ENCODE peak calls at places on chromosomes 5 and 9, in ten cellular contexts. T is fibroblast of pulmonary artery; C is right lobe of liver; F is progenitor cell of endocrine pancreas; L is AG09319; G is PC-3; Z is foreskin fibroblast; H is mucosa of descending colon; A is uterus; B is CD4-positive, alpha-beta T cell. Y is an unnamed sample.

GRCh38 chr5:178667109-178667508 is 40.3 kb upstream of the CLK4 start:
- DNase-seq in Z (no peak), L (no peak), G (no peak), B (no peak), F (no peak), H (no peak), T (no peak), C (no peak), A (no peak), Y (no peak)

GRCh38 chr5:132962429-132962928 is 955 bp downstream of the AFF4 start:
- DNase-seq in T (peak), L (peak), H (no peak), Z (peak), B (no peak), C (no peak), F (no peak), A (peak), G (peak), Y (peak)

GRCh38 chr5:19322716-19323485 is 665.1 kb downstream of the CDH18 start:
- DNase-seq in G (peak), Z (no peak), T (no peak), F (no peak), H (no peak), B (no peak), A (no peak), C (no peak), L (no peak), Y (peak)

GRCh38 chr9:96109718-96110351 is 192.1 kb downstream of the HSD17B3 start:
- DNase-seq in C (no peak), T (peak), G (peak), A (no peak), B (no peak), F (no peak), Z (no peak), L (no peak), H (no peak), Y (peak)

GRCh38 chr9:79257215-79257614 is 314.6 kb upstream of the TLE4 start:
- DNase-seq in B (no peak), A (no peak), T (no peak), L (no peak), H (peak), C (no peak), G (no peak), Z (no peak), F (no peak), Y (peak)

GRCh38 chr5:179459771-179460170 is 90.6 kb upstream of the RUFY1 start:
- DNase-seq in G (no peak), Z (no peak), C (no peak), H (no peak), L (no peak), F (no peak), B (no peak), T (no peak), A (no peak), Y (no peak)

GRCh38 chr5:72166070-72166979 is 59.0 kb downstream of the MAP1B start:
- DNase-seq in C (no peak), T (peak), G (no peak), B (no peak), F (no peak), Z (peak), A (peak), L (no peak), H (no peak), Y (peak)

GRCh38 chr9:84283895-84284294 is 56.7 kb downstream of the SLC28A3 start:
- DNase-seq in Z (no peak), H (no peak), F (no peak), T (no peak), B (no peak), C (no peak), L (no peak), A (no peak), G (no peak), Y (no peak)

GRCh38 chr9:97570899-97571298 is 62.3 kb downstream of the TSTD2 start:
- DNase-seq in C (peak), Z (no peak), A (peak), B (no peak), T (no peak), H (no peak), F (no peak), L (no peak), G (no peak), Y (no peak)

GRCh38 chr5:180099733-180100611 is 28.4 kb upstream of the RNF130 start:
- DNase-seq in G (no peak), H (no peak), Z (no peak), F (no peak), L (no peak), T (no peak), A (no peak), B (no peak), C (peak), Y (no peak)

GRCh38 chr5:42005561-42006153 is 80.6 kb downstream of the FBXO4 start:
- DNase-seq in G (peak), Z (no peak), A (no peak), C (no peak), F (no peak), L (no peak), T (peak), H (no peak), B (no peak), Y (peak)

GRCh38 chr9:85004818-85005413 is 335.4 kb downstream of the NTRK2 start:
- DNase-seq in A (no peak), F (no peak), T (no peak), G (no peak), H (no peak), B (no peak), Z (no peak), L (no peak), C (no peak), Y (no peak)

GRCh38 chr5:125874717-125875116 is 548.5 kb upstream of the GRAMD2B start:
- DNase-seq in A (no peak), L (no peak), F (no peak), H (no peak), B (no peak), G (peak), Z (no peak), C (no peak), T (no peak), Y (no peak)

GRCh38 chr5:45057564-45057963 is 248.8 kb downstream of the MRPS30 start:
- DNase-seq in F (no peak), B (no peak), H (no peak), T (no peak), L (no peak), Z (no peak), G (no peak), A (no peak), C (no peak), Y (no peak)

GRCh38 chr5:115686692-115687054 is 60.8 kb upstream of the TMED7 start:
- DNase-seq in L (no peak), C (no peak), B (no peak), H (no peak), T (no peak), F (no peak), A (no peak), Z (no peak), G (peak), Y (peak)

GRCh38 chr9:100714372-100715099 is 136.7 kb downstream of the CAVIN4 start:
- DNase-seq in Z (no peak), C (peak), H (no peak), L (peak), T (peak), G (peak), B (no peak), F (peak), A (no peak), Y (peak)

DNA sequence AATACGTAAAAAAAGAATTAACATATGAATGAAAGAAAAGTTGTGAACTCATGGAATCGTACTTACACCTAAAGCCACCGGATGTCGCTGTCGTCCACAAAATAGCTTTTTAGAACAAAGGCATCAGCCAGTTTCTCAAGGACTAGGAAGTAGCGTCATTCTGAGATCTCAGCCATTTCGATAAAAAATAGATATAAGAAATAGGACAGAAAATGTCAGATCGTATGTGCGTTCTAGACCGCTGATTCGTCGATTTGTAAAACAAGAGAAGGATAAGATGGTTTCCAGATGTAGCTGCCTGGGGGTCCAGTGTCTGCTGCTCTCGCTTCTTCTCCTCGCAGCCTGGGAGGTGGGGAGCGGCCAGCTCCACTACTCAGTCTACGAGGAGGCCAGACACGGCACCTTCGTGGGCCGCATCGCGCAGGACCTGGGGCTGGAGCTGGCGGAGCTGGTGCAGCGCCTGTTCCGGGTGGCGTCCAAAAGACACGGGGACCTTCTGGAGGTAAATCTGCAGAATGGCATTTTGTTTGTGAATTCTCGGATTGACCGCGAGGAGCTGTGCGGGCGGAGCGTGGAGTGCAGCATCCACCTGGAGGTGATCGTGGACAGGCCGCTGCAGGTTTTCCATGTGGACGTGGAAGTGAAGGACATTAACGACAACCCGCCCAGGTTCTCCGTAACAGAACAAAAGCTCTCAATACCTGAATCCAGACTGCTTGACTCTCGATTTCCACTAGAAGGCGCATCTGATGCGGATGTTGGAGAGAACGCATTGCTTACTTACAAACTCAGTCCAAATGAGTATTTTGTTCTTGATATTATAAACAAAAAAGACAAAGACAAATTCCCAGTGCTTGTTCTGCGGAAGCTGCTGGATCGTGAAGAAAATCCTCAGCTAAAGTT is at the start of gene PCDHA10:
- DNase-seq in C (no peak), T (peak), F (no peak), H (peak), Z (no peak), L (no peak), A (no peak), G (no peak), B (no peak), Y (peak)
- TF ChIP-seq CTCF in C (no peak), T (no peak), F (peak), H (no peak), Z (no peak), L (no peak), A (peak), G (peak), B (no peak), Y (no peak)

DNA sequence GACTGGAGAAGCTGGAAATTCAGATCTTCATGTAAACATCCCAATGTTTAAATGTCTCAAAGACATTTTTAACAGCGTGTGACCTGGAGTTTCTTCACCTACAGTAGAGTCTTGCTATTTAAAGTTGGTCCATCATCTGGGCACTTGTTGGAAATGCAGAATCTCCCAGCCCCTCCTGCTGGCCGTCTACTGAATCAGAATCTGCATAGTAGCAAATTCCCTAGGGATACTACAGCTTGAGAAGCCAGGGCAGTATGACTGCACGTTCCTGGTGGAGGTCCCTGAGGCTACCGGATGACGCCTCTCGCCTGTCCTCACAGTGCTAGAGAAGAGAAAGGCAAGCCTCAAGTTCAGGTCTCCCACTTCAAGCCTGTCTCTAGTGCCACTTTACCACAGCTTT is 15.7 kb downstream of the SAP30L start:
- DNase-seq in T (peak), C (no peak), H (no peak), F (no peak), B (no peak), Z (no peak), L (no peak), G (peak), A (no peak), Y (no peak)
- TF ChIP-seq CTCF in T (peak), C (no peak), H (no peak), F (peak), B (no peak), Z (peak), L (peak), G (peak), A (no peak), Y (no peak)

DNA sequence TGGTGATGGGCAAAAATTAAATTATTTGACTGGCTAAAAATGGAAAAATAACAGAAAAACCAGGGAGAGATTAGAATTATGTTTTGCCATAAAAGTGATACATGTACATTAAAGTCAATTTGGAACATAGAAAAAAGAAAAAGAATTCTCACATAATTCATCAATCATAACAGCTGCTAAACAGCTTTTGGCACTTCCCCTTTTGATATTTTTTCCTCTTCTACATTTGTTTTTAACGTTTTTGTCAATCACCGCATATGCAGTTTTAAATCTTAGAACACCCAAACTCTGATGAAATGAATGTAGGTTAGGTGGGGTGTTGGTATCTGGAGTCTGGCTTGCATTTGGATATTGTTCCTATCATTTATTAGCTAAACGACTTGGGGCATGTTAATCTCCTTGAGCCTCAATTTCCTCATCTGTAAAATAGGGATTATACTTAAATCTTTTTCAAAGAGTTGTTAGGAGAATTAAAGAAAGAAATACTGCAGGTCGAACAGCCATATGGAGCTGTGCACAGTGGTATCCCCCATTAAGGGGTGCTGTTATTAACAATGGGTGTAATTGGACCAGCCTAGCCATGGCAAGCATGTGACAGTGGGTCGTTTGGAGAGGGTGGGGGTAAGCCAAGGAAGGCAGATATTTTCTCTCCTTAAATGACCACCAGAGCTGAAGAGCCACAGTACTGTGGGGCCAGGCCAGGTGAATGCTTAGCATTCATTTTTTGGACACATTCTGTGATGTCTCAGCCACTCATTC is 22.6 kb downstream of the NPR3 start:
- DNase-seq in G (no peak), C (no peak), B (no peak), A (no peak), L (no peak), H (no peak), T (no peak), F (no peak), Z (no peak), Y (no peak)
- TF ChIP-seq CTCF in G (no peak), C (no peak), B (no peak), A (no peak), L (no peak), H (no peak), T (no peak), F (no peak), Z (no peak), Y (no peak)

DNA sequence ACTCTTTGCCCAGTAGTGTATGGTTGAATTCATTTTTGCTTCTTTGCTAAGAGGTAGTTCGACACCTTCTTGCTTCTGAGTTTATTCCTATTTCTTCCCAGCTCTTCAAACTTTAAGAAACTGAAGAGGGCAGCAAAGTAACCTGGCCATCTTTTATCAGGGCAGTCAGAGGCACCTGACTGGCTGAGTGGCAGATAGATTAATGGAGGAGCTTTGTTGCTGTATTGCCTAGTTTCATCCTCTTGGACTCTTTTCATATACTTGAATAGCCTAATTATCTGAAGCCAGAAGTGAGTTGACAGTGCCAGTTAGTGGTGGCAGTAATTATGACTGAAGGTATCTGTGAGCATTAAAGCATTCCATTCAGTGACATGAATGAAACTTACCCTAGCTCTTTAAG is 82.5 kb downstream of the UHRF2 start:
- DNase-seq in A (no peak), H (no peak), C (no peak), L (no peak), F (no peak), T (no peak), B (no peak), G (peak), Z (no peak), Y (no peak)
- TF ChIP-seq CTCF in A (no peak), H (no peak), C (no peak), L (no peak), F (no peak), T (no peak), B (no peak), G (peak), Z (no peak), Y (no peak)

DNA sequence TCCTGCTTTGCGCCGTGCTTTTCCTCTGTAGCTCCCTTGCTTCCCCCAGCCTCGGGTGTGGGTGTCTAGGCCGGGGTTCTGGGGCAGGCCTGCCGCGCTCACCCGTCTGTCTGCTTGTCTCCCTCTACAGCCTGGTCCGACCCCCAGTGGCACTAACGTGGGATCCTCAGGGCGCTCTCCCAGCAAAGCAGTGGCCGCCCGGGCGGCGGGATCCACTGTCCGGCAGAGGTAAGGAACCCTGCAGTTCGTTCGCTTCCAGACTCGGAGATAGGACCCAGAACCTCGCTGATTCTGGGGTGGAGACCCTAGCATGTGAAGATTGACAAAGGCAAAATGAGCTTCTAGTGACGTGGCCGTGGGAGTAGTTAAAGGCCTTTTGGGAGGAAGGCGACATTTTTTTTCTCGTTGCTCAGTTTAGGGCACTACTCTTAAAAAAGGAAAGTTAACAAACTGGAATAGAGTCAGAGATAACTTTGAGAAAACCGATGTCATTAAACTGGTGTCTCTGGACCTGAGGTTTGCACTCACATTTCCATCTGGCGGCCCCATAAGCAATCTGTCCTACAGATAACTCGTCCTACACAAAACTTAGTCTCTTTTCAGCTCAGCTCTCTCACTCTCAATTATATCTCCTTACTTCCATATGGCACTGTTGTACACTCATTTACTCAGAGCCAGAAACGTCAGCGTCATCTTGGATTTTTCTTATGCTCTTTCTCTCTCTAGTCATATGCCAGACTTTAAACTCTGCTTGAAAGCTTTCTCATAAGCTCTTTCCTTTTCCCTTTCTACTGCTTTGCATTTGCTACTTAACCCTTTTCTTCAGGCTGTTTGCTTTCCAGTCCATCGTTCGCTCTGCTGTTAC is 566 bp downstream of the SEC61B start:
- DNase-seq in L (no peak), F (no peak), B (no peak), H (no peak), A (no peak), G (no peak), T (no peak), Z (no peak), C (no peak), Y (no peak)
- TF ChIP-seq CTCF in L (no peak), F (no peak), B (no peak), H (no peak), A (no peak), G (no peak), T (no peak), Z (no peak), C (no peak), Y (no peak)

GRCh38 chr5:140823475-140823874 is 2.1 kb downstream of the PCDHA5 start:
- DNase-seq in A (no peak), Z (no peak), C (no peak), H (peak), T (no peak), G (no peak), L (no peak), F (no peak), B (no peak), Y (no peak)

GRCh38 chr5:140822281-140822629 is 842 bp downstream of the PCDHA5 start:
- DNase-seq in C (no peak), F (no peak), T (no peak), L (no peak), G (no peak), B (no peak), A (no peak), H (no peak), Z (no peak), Y (no peak)

GRCh38 chr5:140821375-140822280 is at the start of gene PCDHA5:
- DNase-seq in G (peak), A (no peak), H (no peak), Z (no peak), B (no peak), F (no peak), L (no peak), C (no peak), T (peak), Y (no peak)
- TF ChIP-seq CTCF in G (peak), A (peak), H (no peak), Z (peak), B (no peak), F (no peak), L (peak), C (peak), T (peak), Y (peak)

DNA sequence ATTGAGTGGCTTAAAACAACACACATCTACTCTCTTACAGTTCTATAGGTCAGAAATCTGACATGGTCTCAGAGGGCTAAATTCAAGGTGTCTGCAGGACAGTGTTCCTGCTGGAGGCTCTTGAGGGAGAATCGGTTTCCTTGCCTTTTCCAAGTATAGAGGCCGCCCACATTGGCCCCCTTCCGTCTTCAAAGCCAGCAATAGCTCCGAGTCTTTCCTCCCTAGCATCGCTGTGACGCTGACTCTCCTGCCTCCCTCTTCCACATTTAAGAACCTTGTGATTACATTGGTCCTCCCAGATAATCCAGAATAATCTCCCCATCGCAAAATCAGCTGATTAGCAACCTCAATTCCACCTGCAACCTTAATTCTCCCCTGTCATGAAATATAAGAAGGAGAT is 81.3 kb upstream of the IER5L start:
- DNase-seq in A (no peak), C (no peak), G (no peak), H (peak), T (no peak), F (no peak), Z (no peak), L (no peak), B (no peak), Y (no peak)
- TF ChIP-seq CTCF in A (no peak), C (no peak), G (no peak), H (no peak), T (no peak), F (no peak), Z (no peak), L (no peak), B (no peak), Y (no peak)

GRCh38 chr9:114507726-114508125 is 2.5 kb upstream of the WHRN start:
- DNase-seq in Z (no peak), B (no peak), F (no peak), C (no peak), G (peak), A (no peak), H (no peak), L (no peak), T (peak), Y (no peak)
- TF ChIP-seq CTCF in Z (peak), B (peak), F (peak), C (peak), G (peak), A (no peak), H (no peak), L (peak), T (peak), Y (peak)

GRCh38 chr9:72599874-72600534 is 78.6 kb downstream of the TMC1 start:
- DNase-seq in B (no peak), G (peak), Z (no peak), H (no peak), A (no peak), L (no peak), T (no peak), F (no peak), C (no peak), Y (no peak)
- TF ChIP-seq CTCF in B (no peak), G (peak), Z (no peak), H (no peak), A (no peak), L (no peak), T (no peak), F (no peak), C (no peak), Y (no peak)